ENCODE peak calls at places on chromosomes 2 and 18, in ten cellular contexts. S is Daoy; M is anterior cingulate cortex; Q is cardiac muscle cell; X is activated CD8-positive, alpha-beta memory T cell treated with anti-CD3 and anti-CD28 coated beads, Interleukin-2, amount 50 U/mL, for 4 hours; N is right cardiac atrium; G is B cell; J is mesenteric fat pad; R is small intestine; W is fibroblast of the aortic adventitia. A is an unnamed sample.

GRCh38 chr2:10906926-10907479 is 4.7 kb upstream of the KCNF1 start:
- DNase-seq in R (no peak), W (no peak), G (no peak), J (peak), Q (no peak), N (no peak), M (no peak), S (no peak), X (no peak), A (no peak)

GRCh38 chr2:88658890-88659881 is 31.9 kb upstream of the EIF2AK3 start:
- DNase-seq in Q (no peak), J (no peak), N (peak), M (no peak), S (peak), W (peak), G (no peak), R (peak), X (no peak), A (no peak)

GRCh38 chr2:160228141-160228963 is 28.3 kb upstream of the ITGB6 start:
- DNase-seq in J (no peak), W (peak), N (no peak), M (no peak), G (no peak), Q (no peak), X (no peak), R (peak), S (peak), A (no peak)

GRCh38 chr2:188978291-188979081 is 4.3 kb downstream of the COL3A1 start:
- DNase-seq in N (no peak), S (peak), W (peak), J (no peak), R (peak), M (no peak), X (no peak), Q (peak), G (no peak), A (no peak)

GRCh38 chr2:111160758-111161157 is 40.0 kb downstream of the BCL2L11 start:
- DNase-seq in J (no peak), M (no peak), N (no peak), G (no peak), S (peak), Q (no peak), X (no peak), W (peak), R (no peak), A (no peak)

GRCh38 chr2:119085613-119086012 is 72.9 kb downstream of the C1QL2 start:
- DNase-seq in W (no peak), S (peak), M (no peak), G (no peak), R (peak), N (no peak), X (no peak), J (no peak), Q (no peak), A (no peak)

GRCh38 chr2:72157871-72158771 is 10.5 kb upstream of the CYP26B1 start:
- DNase-seq in N (no peak), G (no peak), J (peak), M (no peak), W (no peak), R (no peak), S (no peak), Q (no peak), X (no peak), A (no peak)

GRCh38 chr2:55620123-55620779 is 2.8 kb upstream of the PPP4R3B start:
- DNase-seq in M (no peak), Q (peak), G (no peak), N (no peak), S (peak), X (no peak), W (no peak), J (no peak), R (peak), A (no peak)

GRCh38 chr2:223026357-223027110 is 25.5 kb upstream of the KCNE4 start:
- DNase-seq in R (no peak), S (peak), Q (no peak), G (no peak), M (no peak), J (no peak), N (no peak), X (no peak), W (peak), A (no peak)

GRCh38 chr18:47931707-47932103 is 1.2 kb upstream of the SMAD2 start:
- DNase-seq in R (peak), S (peak), X (peak), J (no peak), G (peak), N (no peak), Q (peak), M (no peak), W (no peak), A (no peak)

GRCh38 chr2:86028763-86029381 is 76.8 kb downstream of the POLR1A start:
- DNase-seq in X (no peak), N (peak), G (no peak), J (no peak), M (no peak), R (no peak), W (no peak), Q (peak), S (no peak), A (peak)

GRCh38 chr2:205685314-205686230 is 3.3 kb downstream of the NRP2 start:
- DNase-seq in J (no peak), G (no peak), Q (peak), X (no peak), R (peak), S (peak), N (peak), M (no peak), W (peak), A (no peak)

GRCh38 chr2:68987051-68987503 is 12.6 kb downstream of the GKN1 start:
- DNase-seq in Q (no peak), W (peak), M (peak), J (no peak), S (no peak), X (no peak), G (no peak), R (no peak), N (peak), A (no peak)

GRCh38 chr18:11488175-11488574 is 121.2 kb upstream of the SLC35G4 start:
- DNase-seq in M (no peak), G (no peak), W (peak), N (no peak), J (no peak), R (no peak), X (no peak), Q (no peak), S (no peak), A (no peak)

GRCh38 chr2:159030674-159031380 is 62.4 kb downstream of the TANC1 start:
- DNase-seq in X (no peak), J (no peak), W (peak), M (no peak), N (peak), G (no peak), S (peak), Q (peak), R (peak), A (no peak)

GRCh38 chr2:19349911-19350677 is 8.3 kb downstream of the OSR1 start:
- DNase-seq in J (no peak), M (peak), S (peak), N (peak), R (peak), X (peak), W (peak), G (no peak), Q (peak), A (peak)

GRCh38 chr2:64442801-64443429 is 11.0 kb upstream of the LGALSL start:
- DNase-seq in R (no peak), G (no peak), W (no peak), J (no peak), X (no peak), Q (no peak), M (no peak), N (no peak), S (no peak), A (no peak)

GRCh38 chr2:191265311-191266170 is 20.3 kb downstream of the MYO1B start:
- DNase-seq in G (no peak), X (no peak), S (peak), R (no peak), Q (no peak), M (no peak), W (peak), J (no peak), N (peak), A (no peak)

GRCh38 chr2:40363631-40364030 is 88.3 kb downstream of the SLC8A1 start:
- DNase-seq in J (no peak), Q (no peak), X (no peak), M (no peak), W (peak), S (no peak), N (no peak), R (no peak), G (no peak), A (no peak)

A was measured in C1 segment of cervical spinal cord.